ENCODE peak calls at places on chromosomes 16 and 17, in eight cellular contexts. V is stimulated activated CD4-positive, alpha-beta T cell treated with anti-CD3 and anti-CD28 coated beads, TNF-alpha, amount 100 ng/mL, for 4 hours; B is renal cortical epithelial cell; C is stimulated activated CD8-positive, alpha-beta memory T cell treated with anti-CD3 and anti-CD28 coated beads, Interleukin-4, amount 100 ng/mL, for 24 hours; T is heart right ventricle; J is activated naive CD4-positive, alpha-beta T cell treated with anti-CD3 and anti-CD28 coated beads, Interleukin-2, amount 10 ng/mL, durations not matched to agents 7 days and 5 days; P is EL; L is IMR-90. F is an unnamed sample.

GRCh38 chr17:19424934-19425868 is 14.2 kb downstream of the RNF112 start:
- DNase-seq in T (no peak), L (peak; percentile 23), J (no peak), P (no peak), C (no peak), B (peak; percentile 46), V (no peak), F (no peak)

GRCh38 chr16:2009791-2010510 is at the start of gene ZNF598:
- DNase-seq in C (peak; percentile 71), L (peak; percentile 84), T (peak; percentile 84), J (peak; percentile 85), B (peak; percentile 51), V (peak; percentile 61), P (peak; percentile 83), F (peak; percentile 88)

GRCh38 chr17:68780561-68780960 is 174.6 kb downstream of the ABCA8 start:
- DNase-seq in T (no peak), B (no peak), L (no peak), V (no peak), C (no peak), J (no peak), P (no peak), F (no peak)

GRCh38 chr16:73956592-73957495 is 339.8 kb upstream of the PSMD7 start:
- DNase-seq in L (peak; percentile 64), P (peak; percentile 58), J (peak; percentile 46), V (no peak), B (peak; percentile 46), C (peak; percentile 6), T (peak; percentile 56), F (peak; percentile 56)

GRCh38 chr16:23830276-23830675 is 5.5 kb upstream of the PRKCB start:
- DNase-seq in B (no peak), C (no peak), T (no peak), L (no peak), P (no peak), J (no peak), V (no peak), F (no peak)

GRCh38 chr17:79581306-79581932 is 29.4 kb downstream of the RBFOX3 start:
- DNase-seq in V (no peak), C (no peak), P (no peak), J (no peak), L (no peak), T (no peak), B (no peak), F (no peak)

GRCh38 chr17:74960739-74961342 is 11.7 kb downstream of the HID1 start:
- DNase-seq in J (peak; percentile 76), V (peak; percentile 23), B (peak; percentile 36), C (no peak), T (no peak), P (no peak), L (peak; percentile 30), F (peak; percentile 74)

GRCh38 chr16:85589688-85590505 is 23.2 kb upstream of the GSE1 start:
- DNase-seq in T (no peak), B (no peak), C (no peak), P (no peak), J (no peak), L (no peak), V (no peak), F (no peak)

GRCh38 chr17:78789149-78789662 is 7.1 kb upstream of the CYTH1 start:
- DNase-seq in P (no peak), B (no peak), L (no peak), J (no peak), C (no peak), T (no peak), V (no peak), F (no peak)

GRCh38 chr16:30546115-30546514 is 11.5 kb upstream of the ZNF747 start:
- DNase-seq in V (no peak), B (no peak), L (no peak), J (no peak), P (no peak), T (no peak), C (no peak), F (peak; percentile 73)

GRCh38 chr16:30628628-30629342 is 18.6 kb upstream of the ZNF689 start:
- DNase-seq in L (peak; percentile 68), T (peak; percentile 88), B (peak; percentile 70), C (peak; percentile 86), J (peak; percentile 92), V (peak; percentile 78), P (peak; percentile 73), F (peak; percentile 65)

GRCh38 chr16:80931985-80932720 is 74.5 kb downstream of the CMC2 start:
- DNase-seq in J (peak; percentile 28), B (no peak), T (peak; percentile 62), P (peak; percentile 66), V (no peak), L (peak; percentile 35), C (no peak), F (no peak)

GRCh38 chr16:75745823-75746222 is 19.5 kb upstream of the CPHXL start:
- DNase-seq in T (no peak), J (no peak), P (no peak), B (no peak), V (no peak), L (no peak), C (no peak), F (no peak)

GRCh38 chr16:20383106-20384029 is 21.2 kb downstream of the PDILT start:
- DNase-seq in C (peak; percentile 11), T (peak; percentile 49), J (peak; percentile 58), V (no peak), P (peak; percentile 52), B (peak; percentile 69), L (peak; percentile 54), F (peak; percentile 18)

GRCh38 chr17:3977387-3977786 is 13.2 kb upstream of the ATP2A3 start:
- DNase-seq in P (no peak), J (no peak), T (no peak), C (no peak), V (no peak), L (no peak), B (no peak), F (no peak)

GRCh38 chr17:66755101-66755943 is 79.6 kb upstream of the CACNG5 start:
- DNase-seq in B (peak; percentile 76), T (no peak), V (no peak), P (no peak), C (no peak), J (no peak), L (no peak), F (no peak)

GRCh38 chr16:67163903-67164558 is 514 bp upstream of the HSF4 start:
- DNase-seq in L (no peak), J (no peak), B (no peak), T (no peak), C (no peak), V (no peak), P (no peak), F (no peak)

GRCh38 chr17:75277664-75278071 is 6.6 kb upstream of the MIF4GD start:
- DNase-seq in C (no peak), T (no peak), P (peak; percentile 76), J (no peak), B (peak; percentile 46), V (no peak), L (peak; percentile 32), F (no peak)

GRCh38 chr16:22955461-22956145 is 141.6 kb downstream of the HS3ST2 start:
- DNase-seq in B (no peak), V (no peak), T (no peak), L (no peak), C (no peak), P (no peak), J (no peak), F (no peak)

GRCh38 chr16:87131996-87132345 is 185.2 kb downstream of the C16orf95 start:
- DNase-seq in P (no peak), T (no peak), B (no peak), V (no peak), J (no peak), C (no peak), L (no peak), F (no peak)

GRCh38 chr16:27703545-27703944 is 153.6 kb downstream of the KATNIP start:
- DNase-seq in B (no peak), L (peak; percentile 21), V (no peak), C (no peak), P (peak; percentile 27), T (no peak), J (no peak), F (no peak)

GRCh38 chr16:70529051-70529777 is 5.6 kb downstream of the SF3B3 start:
- DNase-seq in L (peak; percentile 79), P (peak; percentile 74), T (no peak), C (no peak), B (peak; percentile 48), V (no peak), J (no peak), F (no peak)

GRCh38 chr17:68378202-68379149 is 78.8 kb downstream of the WIPI1 start:
- DNase-seq in T (peak; percentile 92), V (no peak), L (peak; percentile 94), P (peak; percentile 92), B (peak; percentile 92), J (no peak), C (no peak), F (peak; percentile 81)

GRCh38 chr16:23786964-23787571 is 32.2 kb downstream of the CHP2 start:
- DNase-seq in P (no peak), V (no peak), L (no peak), C (no peak), B (no peak), J (no peak), T (no peak), F (no peak)

GRCh38 chr17:81551458-81552243 is 502 bp downstream of the FAAP100 start:
- DNase-seq in V (no peak), P (peak; percentile 62), J (peak; percentile 41), T (no peak), C (no peak), B (no peak), L (peak; percentile 16), F (no peak)

GRCh38 chr17:41624208-41625101 is at the start of gene KRT17:
- DNase-seq in B (no peak), V (no peak), J (no peak), C (no peak), L (no peak), T (no peak), P (no peak), F (peak; percentile 18)

GRCh38 chr16:88888778-88889387 is 22.4 kb upstream of the PABPN1L start:
- DNase-seq in V (no peak), J (no peak), L (no peak), P (no peak), B (no peak), C (no peak), T (peak; percentile 69), F (no peak)

GRCh38 chr16:47574091-47575054 is 113.2 kb downstream of the PHKB start:
- DNase-seq in V (no peak), C (no peak), J (peak; percentile 30), L (peak; percentile 49), P (peak; percentile 37), B (peak; percentile 79), T (no peak), F (no peak)

GRCh38 chr16:12188674-12189249 is 212.2 kb downstream of the SNX29 start:
- DNase-seq in T (no peak), C (no peak), B (no peak), P (peak; percentile 26), J (no peak), V (no peak), L (no peak), F (no peak)

GRCh38 chr16:11315499-11315898 is 29.8 kb upstream of the RMI2 start:
- DNase-seq in L (peak; percentile 68), V (no peak), C (no peak), T (no peak), B (peak; percentile 94), P (peak; percentile 61), J (no peak), F (no peak)

F was measured in HL-60.